ENCODE peak calls at places on chromosome 14, in seven cellular contexts. S is suprapubic skin, C is HCT116, E is transverse colon, F is stomach, D is GM23338, V is prostate gland. W is an unnamed sample.

GRCh38 chr14:103398427-103399195 is 13.4 kb downstream of the MARK3 start:
- DNase-seq in S (no peak), C (no peak), E (no peak), F (no peak), D (no peak), V (no peak), W (no peak)

GRCh38 chr14:29741909-29742401 is 185.7 kb downstream of the PRKD1 start:
- DNase-seq in S (no peak), C (no peak), E (no peak), F (no peak), D (no peak), V (no peak), W (no peak)

GRCh38 chr14:83294941-83295340 is 1761.3 kb upstream of the SEL1L start:
- DNase-seq in S (no peak), C (no peak), E (no peak), F (no peak), D (no peak), V (no peak), W (no peak)

GRCh38 chr14:77023001-77023996 is 5.2 kb downstream of the IRF2BPL start:
- DNase-seq in S (no peak), C (no peak), E (peak; percentile 63), F (peak; percentile 76), D (peak; percentile 71), V (peak; percentile 73), W (no peak)

GRCh38 chr14:21454843-21455550 is 926 bp downstream of the CHD8 start:
- DNase-seq in S (no peak), C (no peak), E (no peak), F (no peak), D (peak; percentile 35), V (no peak), W (no peak)

GRCh38 chr14:100294213-100294962 is 11.9 kb downstream of the SLC25A29 start:
- DNase-seq in S (peak; percentile 63), C (no peak), E (peak; percentile 6), F (no peak), D (no peak), V (no peak), W (peak; percentile 67)

GRCh38 chr14:52338282-52338681 is 24.2 kb downstream of the PTGER2 start:
- DNase-seq in S (no peak), C (no peak), E (no peak), F (no peak), D (no peak), V (no peak), W (no peak)

GRCh38 chr14:105067969-105068301 is 2.7 kb upstream of the GPR132 start:
- DNase-seq in S (peak; percentile 63), C (no peak), E (no peak), F (no peak), D (no peak), V (no peak), W (peak; percentile 79)

GRCh38 chr14:93857500-93857899 is 69.2 kb upstream of the PRIMA1 start:
- DNase-seq in S (no peak), C (peak; percentile 3), E (no peak), F (no peak), D (peak; percentile 52), V (peak; percentile 30), W (no peak)

GRCh38 chr14:77024171-77024627 is 4.3 kb downstream of the IRF2BPL start:
- DNase-seq in S (no peak), C (no peak), E (peak; percentile 67), F (no peak), D (peak; percentile 99), V (peak; percentile 47), W (no peak)

GRCh38 chr14:52553002-52553670 is 500 bp downstream of the GPR137C start:
- DNase-seq in S (peak; percentile 71), C (no peak), E (peak; percentile 35), F (peak; percentile 39), D (peak; percentile 46), V (peak; percentile 24), W (peak; percentile 93)

GRCh38 chr14:93941293-93941910 is 14.3 kb downstream of the FAM181A start:
- DNase-seq in S (no peak), C (no peak), E (no peak), F (no peak), D (no peak), V (no peak), W (peak; percentile 76)

GRCh38 chr14:101820283-101820798 is 58.8 kb downstream of the PPP2R5C start:
- DNase-seq in S (no peak), C (no peak), E (no peak), F (no peak), D (no peak), V (no peak), W (no peak)

GRCh38 chr14:59425322-59425945 is 39.7 kb downstream of the GPR135 start:
- DNase-seq in S (no peak), C (no peak), E (no peak), F (no peak), D (peak; percentile 41), V (no peak), W (no peak)

GRCh38 chr14:89801128-89801527 is 153.4 kb downstream of the EFCAB11 start:
- DNase-seq in S (no peak), C (no peak), E (no peak), F (no peak), D (no peak), V (no peak), W (no peak)

GRCh38 chr14:98724734-98725133 is 547.3 kb downstream of the BCL11B start:
- DNase-seq in S (no peak), C (no peak), E (no peak), F (no peak), D (peak; percentile 17), V (no peak), W (no peak)

GRCh38 chr14:101110729-101111619 is 207.5 kb upstream of the RTL1 start:
- DNase-seq in S (peak; percentile 54), C (no peak), E (no peak), F (peak; percentile 11), D (no peak), V (no peak), W (peak; percentile 66)

GRCh38 chr14:36223558-36223957 is 47.0 kb upstream of the PTCSC3 start:
- DNase-seq in S (no peak), C (no peak), E (no peak), F (no peak), D (no peak), V (no peak), W (no peak)

DNA sequence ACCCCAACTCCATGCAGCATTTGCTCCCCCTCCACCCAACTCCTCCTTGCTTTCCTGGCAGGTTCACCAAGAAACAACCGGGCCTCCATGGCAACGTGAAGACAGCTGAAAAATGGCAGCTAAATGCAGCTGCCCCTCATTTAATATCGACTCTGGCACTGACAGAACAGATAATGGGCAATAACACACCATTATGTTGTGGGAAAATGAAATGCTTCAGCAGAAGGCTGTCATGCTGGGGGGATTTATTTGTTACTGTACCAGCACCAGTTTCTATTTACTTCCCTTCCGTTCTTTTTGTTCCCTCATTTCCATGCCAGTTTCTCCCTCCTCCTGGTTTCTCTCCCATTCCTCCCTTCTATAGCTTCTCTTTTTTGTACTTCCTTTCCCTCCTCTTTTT is 440.9 kb downstream of the NRXN3 start:
- DNase-seq in S (no peak), C (no peak), E (no peak), F (no peak), D (no peak), V (no peak), W (no peak)
- TF ChIP-seq POLR2AphosphoS5 in S (no peak), C (no peak), E (no peak), F (no peak), D (no peak), V (no peak), W (no peak)

GRCh38 chr14:64294672-64295413 is 672 bp upstream of the ESR2 start:
- DNase-seq in S (peak; percentile 70), C (peak; percentile 38), E (peak; percentile 88), F (peak; percentile 84), D (peak; percentile 93), V (peak; percentile 37), W (peak; percentile 96)

GRCh38 chr14:64296561-64296960 is 2.4 kb upstream of the ESR2 start:
- DNase-seq in S (no peak), C (no peak), E (no peak), F (no peak), D (no peak), V (no peak), W (no peak)

GRCh38 chr14:64289571-64289970 is 4.6 kb downstream of the ESR2 start:
- DNase-seq in S (no peak), C (no peak), E (no peak), F (no peak), D (no peak), V (no peak), W (no peak)

GRCh38 chr14:64292197-64292596 is 2.0 kb downstream of the ESR2 start:
- DNase-seq in S (no peak), C (no peak), E (no peak), F (no peak), D (no peak), V (no peak), W (no peak)

GRCh38 chr14:64293976-64294671 is at the start of gene ESR2:
- DNase-seq in S (no peak), C (no peak), E (peak; percentile 37), F (peak; percentile 31), D (peak; percentile 51), V (no peak), W (peak; percentile 84)
- TF ChIP-seq CTCF in S (no peak), C (no peak), E (no peak), F (no peak), D (no peak), V (no peak), W (no peak)

GRCh38 chr14:68254669-68255527 is 435.3 kb downstream of the RAD51B start:
- DNase-seq in S (no peak), C (no peak), E (no peak), F (no peak), D (no peak), V (no peak), W (no peak)
- H3K4me1 ChIP-seq in S (peaks cover 39% of the 10 kb centered on the region), C (peaks cover 69% of the 10 kb centered on the region), E (peaks cover 33% of the 10 kb centered on the region), F (peaks cover 16% of the 10 kb centered on the region), D (peaks cover 75% of the 10 kb centered on the region), V (peaks cover 12% of the 10 kb centered on the region), W (peaks cover 61% of the 10 kb centered on the region)

GRCh38 chr14:49582211-49582977 is 3.8 kb downstream of the RPS29 start:
- DNase-seq in S (no peak), C (no peak), E (no peak), F (no peak), D (no peak), V (no peak), W (no peak)

GRCh38 chr14:49585803-49586672 is at the start of gene RPS29:
- DNase-seq in S (peak; percentile 99), C (peak; percentile 99), E (peak; percentile 98), F (peak; percentile 99), D (peak; percentile 99), V (peak; percentile 97), W (peak; percentile 98)

GRCh38 chr14:49583629-49584028 is 2.6 kb downstream of the RPS29 start:
- DNase-seq in S (no peak), C (no peak), E (no peak), F (no peak), D (no peak), V (no peak), W (no peak)

GRCh38 chr14:49581961-49582210 is 4.3 kb downstream of the RPS29 start:
- DNase-seq in S (no peak), C (no peak), E (no peak), F (no peak), D (no peak), V (no peak), W (no peak)

DNA sequence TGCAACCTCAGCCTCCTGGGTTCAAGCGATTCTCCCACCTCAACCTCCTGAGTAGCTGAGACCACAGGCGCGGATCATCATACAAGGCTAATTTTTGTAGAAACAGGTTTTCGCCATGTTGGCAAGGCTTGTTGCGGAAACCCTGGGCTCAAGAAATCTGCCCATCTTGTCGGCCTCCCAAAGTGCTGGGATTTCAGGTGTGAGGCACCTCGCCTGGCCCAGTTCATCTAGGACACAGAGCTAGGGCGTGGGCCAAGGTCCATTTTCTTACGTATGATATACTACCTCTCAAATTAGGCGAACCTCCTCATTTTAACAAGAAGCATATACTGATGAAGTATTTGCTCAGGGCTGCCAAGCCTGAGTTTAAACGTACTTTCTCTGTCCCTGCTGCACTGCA is 2.1 kb downstream of the RPS29 start:
- DNase-seq in S (no peak), C (no peak), E (no peak), F (no peak), D (no peak), V (no peak), W (no peak)
- TF ChIP-seq POLR2AphosphoS5 in S (no peak), C (no peak), E (no peak), F (no peak), D (peak; percentile 23), V (no peak), W (no peak)